ENCODE peak calls at places on chromosomes 12 and 14, in nine cellular contexts. K, S, I, C, R, N, Z, B and P are unnamed samples.

GRCh38 chr12:93571854-93572711 is at the start of gene SOCS2:
- DNase-seq in C (peak), S (peak), I (peak), R (peak), B (peak), N (peak), K (no peak), Z (peak), P (peak)

GRCh38 chr12:93591137-93591868 is 18.8 kb downstream of the SOCS2 start:
- DNase-seq in K (peak), S (peak), C (peak), I (peak), B (peak), R (peak), N (peak), Z (peak), P (peak)

GRCh38 chr12:109485201-109485600 is 7.8 kb downstream of the UBE3B start:
- DNase-seq in K (no peak), S (no peak), I (no peak), R (no peak), B (no peak), C (no peak), Z (no peak), N (no peak), P (no peak)

GRCh38 chr12:53700567-53700966 is 24.7 kb upstream of the ATP5MC2 start:
- DNase-seq in N (no peak), Z (no peak), S (peak), B (no peak), K (no peak), R (no peak), C (no peak), I (no peak), P (no peak)

GRCh38 chr12:21618566-21618965 is 13.9 kb upstream of the GYS2 start:
- DNase-seq in B (no peak), K (no peak), R (no peak), C (no peak), I (no peak), N (no peak), S (no peak), Z (no peak), P (no peak)

GRCh38 chr14:94158239-94158888 is 15.8 kb upstream of the PPP4R4 start:
- DNase-seq in R (peak), C (peak), N (no peak), K (no peak), Z (no peak), I (no peak), B (no peak), S (no peak), P (peak)

GRCh38 chr14:98368214-98368613 is 903.8 kb downstream of the BCL11B start:
- DNase-seq in I (no peak), C (no peak), K (no peak), S (no peak), N (no peak), Z (no peak), B (no peak), R (no peak), P (peak)

GRCh38 chr12:118397693-118398440 is 21.5 kb downstream of the SUDS3 start:
- DNase-seq in N (no peak), C (no peak), Z (no peak), K (no peak), B (no peak), I (no peak), R (no peak), S (no peak), P (no peak)

GRCh38 chr12:49622501-49623141 is 740 bp upstream of the PRPF40B start:
- DNase-seq in C (peak), R (peak), Z (peak), K (no peak), I (peak), N (peak), S (peak), B (no peak), P (peak)

GRCh38 chr12:109329710-109330109 is 18.0 kb upstream of the MYO1H start:
- DNase-seq in C (no peak), Z (no peak), I (no peak), K (no peak), B (no peak), N (no peak), S (no peak), R (no peak), P (no peak)

GRCh38 chr12:126588586-126589249 is 1523.5 kb downstream of the AACS start:
- DNase-seq in N (no peak), K (no peak), I (no peak), R (no peak), B (no peak), C (no peak), S (peak), Z (no peak), P (no peak)

GRCh38 chr12:98002887-98003493 is 512.4 kb upstream of the TMPO start:
- DNase-seq in S (peak), K (peak), C (no peak), I (peak), N (peak), B (peak), Z (no peak), R (peak), P (peak)

DNA sequence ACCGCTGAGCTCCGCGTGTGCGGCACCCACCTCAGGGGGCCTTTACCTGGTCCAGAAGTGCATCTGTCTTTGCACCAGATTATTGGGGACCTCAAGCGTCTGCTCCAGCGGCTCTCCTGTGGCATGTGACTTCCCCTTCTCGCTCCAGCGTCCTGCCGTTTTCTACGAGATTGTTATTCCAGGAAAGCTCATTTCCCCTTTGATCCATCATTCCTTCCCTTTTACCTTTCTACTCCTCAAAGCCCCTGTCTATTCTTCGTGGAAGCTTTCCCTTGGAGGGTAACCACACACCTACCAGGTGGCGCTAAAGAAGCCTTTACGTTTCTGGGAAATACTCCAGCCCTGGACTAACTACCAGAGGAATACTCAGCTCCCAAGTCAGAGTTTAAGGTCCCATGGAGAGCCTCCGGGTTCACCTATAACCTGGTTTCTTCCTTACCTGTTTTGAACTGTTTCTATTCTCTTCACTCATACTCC is 1.5 kb downstream of the FKBP4 start:
- DNase-seq in I (peak), S (no peak), N (no peak), B (no peak), Z (no peak), C (no peak), K (no peak), R (no peak), P (peak)
- TF ChIP-seq CTCF in I (peak), S (no peak), N (no peak), B (peak), Z (no peak), C (no peak), K (peak), R (no peak), P (peak)

DNA sequence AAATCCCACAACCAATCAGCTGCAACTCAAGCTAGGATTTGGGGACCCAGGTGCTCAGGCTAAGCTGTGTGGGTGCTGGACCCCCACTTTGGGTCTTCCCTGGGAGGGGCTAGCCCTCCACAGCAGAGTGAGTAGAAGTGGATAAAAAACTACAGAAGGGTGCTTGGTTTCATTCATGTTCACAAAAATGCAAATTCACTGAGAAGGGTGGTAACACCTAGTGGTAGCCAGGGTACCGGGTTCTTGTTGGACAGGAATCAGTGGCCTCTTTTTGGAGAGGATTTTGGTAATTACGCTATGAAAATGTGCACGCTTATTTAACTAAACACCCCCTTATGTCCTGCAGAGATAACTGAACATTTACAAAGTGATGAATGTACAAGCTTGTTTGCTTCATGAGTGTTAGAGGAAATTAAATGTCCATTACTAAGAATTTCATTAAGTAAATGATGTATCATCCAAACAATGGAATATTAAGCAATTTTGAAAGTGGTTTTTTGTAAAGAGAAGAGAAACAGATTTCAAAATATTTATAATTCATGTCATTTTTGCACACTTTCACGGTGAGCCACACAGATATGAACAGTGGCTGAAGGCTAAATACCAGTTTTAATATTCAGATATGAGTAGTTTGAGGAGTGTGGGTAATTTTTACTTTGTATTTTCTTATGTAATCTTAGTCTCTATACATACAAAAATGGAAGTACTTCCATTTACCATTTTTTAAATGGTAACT is 78.3 kb downstream of the DDX51 start:
- DNase-seq in R (no peak), C (no peak), N (no peak), I (no peak), S (no peak), K (no peak), B (no peak), Z (no peak), P (no peak)
- H3K27ac ChIP-seq in R (no peak), C (no peak), N (no peak), I (no peak), S (no peak), K (no peak), B (no peak), Z (no peak), P (no peak)

GRCh38 chr12:4910502-4911315 is 1.0 kb downstream of the KCNA1 start:
- DNase-seq in I (peak), C (no peak), K (no peak), S (no peak), Z (no peak), B (peak), N (no peak), R (peak), P (no peak)
- H3K4me3 ChIP-seq in I (peak), C (peak), K (no peak), S (peak), Z (peak), B (no peak), N (peak), R (peak), P (no peak)

GRCh38 chr14:100900837-100901390 is 2.6 kb downstream of the RTL1 start:
- DNase-seq in R (no peak), Z (no peak), C (no peak), S (peak), K (peak), I (peak), N (peak), B (peak), P (no peak)
- TF ChIP-seq CTCF in R (no peak), Z (no peak), C (no peak), S (peak), K (peak), I (peak), N (peak), B (peak), P (peak)

DNA sequence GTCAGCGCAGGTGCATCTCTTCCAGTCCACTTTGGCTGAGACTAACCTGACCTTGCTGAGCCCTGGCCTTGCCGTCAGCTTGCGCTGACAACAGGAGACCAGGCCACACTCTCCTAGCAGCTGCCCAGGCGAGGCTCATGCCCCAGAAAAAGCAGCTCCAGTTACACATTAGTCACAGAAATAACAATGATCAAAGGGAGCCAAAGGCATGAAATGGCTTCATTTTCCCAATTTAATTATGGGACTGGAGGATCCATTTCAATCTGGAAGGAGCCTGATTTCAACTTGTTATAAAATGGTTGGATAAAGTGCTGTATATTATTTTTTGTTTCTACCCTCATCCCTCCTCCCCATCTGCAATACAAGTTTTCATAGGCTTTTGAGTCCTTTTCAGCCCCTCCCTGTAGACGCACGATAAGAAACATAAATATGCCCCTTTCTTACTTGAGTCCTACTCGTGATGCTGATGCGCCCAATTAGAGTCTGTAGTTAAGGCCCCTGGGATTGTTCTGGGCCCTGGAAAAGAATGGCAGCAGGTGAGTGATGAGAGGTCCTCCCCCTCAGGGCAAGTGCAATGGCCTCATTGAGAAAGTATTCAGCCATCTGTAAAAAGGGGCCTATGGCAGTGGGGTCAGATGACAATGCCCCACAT is 376.0 kb downstream of the C12orf75 start:
- DNase-seq in R (no peak), N (no peak), B (no peak), C (no peak), S (peak), I (peak), K (no peak), Z (no peak), P (peak)
- H3K27ac ChIP-seq in R (no peak), N (no peak), B (peak), C (no peak), S (no peak), I (no peak), K (no peak), Z (no peak), P (no peak)